ENCODE peak calls at places on chromosomes 13 and 19, in nine cellular contexts. M is nephron progenitor cell; E is lower lobe of right lung; K is Right ventricle myocardium superior; I is COR-L47; X is DMS153; O is hypothalamus; Q is amniotic stem cell; B is stimulated activated CD4-positive, alpha-beta T cell treated with anti-CD3 and anti-CD28 coated beads, Interleukin-4, amount 100 ng/mL, for 48 hours. N is an unnamed sample.

GRCh38 chr13:92097337-92097903 is 699.0 kb downstream of the GPC5 start:
- DNase-seq in M (no peak), B (no peak), Q (no peak), E (no peak), I (no peak), X (no peak), O (no peak), K (no peak), N (no peak)

GRCh38 chr13:27194895-27195764 is 23.5 kb upstream of the USP12 start:
- DNase-seq in O (no peak), Q (peak), B (no peak), X (no peak), M (no peak), I (no peak), E (no peak), K (no peak), N (no peak)

GRCh38 chr13:106143930-106144709 is 391.3 kb downstream of the EFNB2 start:
- DNase-seq in O (no peak), M (no peak), E (no peak), I (peak), B (no peak), K (no peak), X (peak), Q (no peak), N (no peak)

GRCh38 chr19:42143341-42144234 is 11.3 kb upstream of the POU2F2 start:
- DNase-seq in I (no peak), O (no peak), X (no peak), B (no peak), E (no peak), K (no peak), M (peak), Q (no peak), N (no peak)

GRCh38 chr19:29405728-29405995 is 120.1 kb upstream of the VSTM2B start:
- DNase-seq in Q (no peak), E (no peak), B (no peak), I (no peak), O (no peak), M (no peak), X (no peak), K (no peak), N (no peak)

GRCh38 chr19:6125571-6125989 is 9.9 kb upstream of the ACSBG2 start:
- DNase-seq in K (peak), M (peak), X (peak), E (peak), B (peak), O (no peak), Q (peak), I (peak), N (peak)

GRCh38 chr19:5751709-5752108 is 31.3 kb downstream of the CATSPERD start:
- DNase-seq in E (no peak), K (no peak), X (no peak), Q (no peak), B (no peak), I (no peak), M (no peak), O (no peak), N (no peak)

GRCh38 chr13:39770514-39770913 is 115.1 kb downstream of the COG6 start:
- DNase-seq in X (no peak), B (no peak), O (no peak), M (no peak), Q (no peak), K (no peak), I (no peak), E (no peak), N (no peak)

GRCh38 chr19:970695-971094 is 13.4 kb upstream of the WDR18 start:
- DNase-seq in I (no peak), K (no peak), Q (no peak), O (no peak), X (no peak), B (peak), E (no peak), M (no peak), N (no peak)

N was measured in posterior cingulate gyrus.